ENCODE peak calls at places on chromosomes 3 and 15, in eight cellular contexts. One of them, this sample, is unnamed.
A peak's percentile ranks its signal among the peaks of the same experiment; 100 is the strongest.

GRCh38 chr15:93449798-93450197 is 360.8 kb upstream of the RGMA start:
- DNase-seq in fibroblast of lung: no peak
- DNase-seq in activated naive CD4-positive, alpha-beta T cell: no peak
- DNase-seq in stimulated activated CD8-positive, alpha-beta memory T cell treated with anti-CD3 and anti-CD28 coated beads, Interleukin-4, amount 100 ng/mL, for 1 hour: no peak
- DNase-seq in ovary: no peak
- DNase-seq in stimulated activated naive CD8-positive, alpha-beta T cell treated with anti-CD3 and anti-CD28 coated beads, Interleukin-15, amount 100 ng/mL, for 72 hours: no peak
- DNase-seq in foreskin fibroblast: no peak
- DNase-seq in HTR-8/SVneo: no peak
- DNase-seq in this sample: no peak

GRCh38 chr15:77031376-77032050 is 36.6 kb downstream of the PSTPIP1 start:
- DNase-seq in fibroblast of lung: no peak
- DNase-seq in activated naive CD4-positive, alpha-beta T cell: no peak
- DNase-seq in stimulated activated CD8-positive, alpha-beta memory T cell treated with anti-CD3 and anti-CD28 coated beads, Interleukin-4, amount 100 ng/mL, for 1 hour: no peak
- DNase-seq in ovary: no peak
- DNase-seq in stimulated activated naive CD8-positive, alpha-beta T cell treated with anti-CD3 and anti-CD28 coated beads, Interleukin-15, amount 100 ng/mL, for 72 hours: peak; percentile 34
- DNase-seq in foreskin fibroblast: no peak
- DNase-seq in HTR-8/SVneo: no peak
- DNase-seq in this sample: no peak

GRCh38 chr3:98962951-98963350 is 61.5 kb upstream of the DCBLD2 start:
- DNase-seq in fibroblast of lung: peak; percentile 70
- DNase-seq in activated naive CD4-positive, alpha-beta T cell: no peak
- DNase-seq in stimulated activated CD8-positive, alpha-beta memory T cell treated with anti-CD3 and anti-CD28 coated beads, Interleukin-4, amount 100 ng/mL, for 1 hour: no peak
- DNase-seq in ovary: no peak
- DNase-seq in stimulated activated naive CD8-positive, alpha-beta T cell treated with anti-CD3 and anti-CD28 coated beads, Interleukin-15, amount 100 ng/mL, for 72 hours: no peak
- DNase-seq in foreskin fibroblast: peak; percentile 72
- DNase-seq in HTR-8/SVneo: no peak
- DNase-seq in this sample: no peak

GRCh38 chr3:16516695-16517481 is 3.4 kb upstream of the RFTN1 start:
- DNase-seq in fibroblast of lung: peak; percentile 76
- DNase-seq in activated naive CD4-positive, alpha-beta T cell: no peak
- DNase-seq in stimulated activated CD8-positive, alpha-beta memory T cell treated with anti-CD3 and anti-CD28 coated beads, Interleukin-4, amount 100 ng/mL, for 1 hour: no peak
- DNase-seq in ovary: peak; percentile 51
- DNase-seq in stimulated activated naive CD8-positive, alpha-beta T cell treated with anti-CD3 and anti-CD28 coated beads, Interleukin-15, amount 100 ng/mL, for 72 hours: peak; percentile 64
- DNase-seq in foreskin fibroblast: peak; percentile 85
- DNase-seq in HTR-8/SVneo: peak; percentile 64
- DNase-seq in this sample: no peak

GRCh38 chr3:197792019-197792647 is 1.1 kb downstream of the LRCH3 start:
- DNase-seq in fibroblast of lung: peak; percentile 32
- DNase-seq in activated naive CD4-positive, alpha-beta T cell: no peak
- DNase-seq in stimulated activated CD8-positive, alpha-beta memory T cell treated with anti-CD3 and anti-CD28 coated beads, Interleukin-4, amount 100 ng/mL, for 1 hour: no peak
- DNase-seq in ovary: no peak
- DNase-seq in stimulated activated naive CD8-positive, alpha-beta T cell treated with anti-CD3 and anti-CD28 coated beads, Interleukin-15, amount 100 ng/mL, for 72 hours: peak; percentile 51
- DNase-seq in foreskin fibroblast: peak; percentile 34
- DNase-seq in HTR-8/SVneo: no peak
- DNase-seq in this sample: no peak

GRCh38 chr15:69160976-69161877 is 792 bp downstream of the GLCE start:
- DNase-seq in fibroblast of lung: peak; percentile 28
- DNase-seq in activated naive CD4-positive, alpha-beta T cell: no peak
- DNase-seq in stimulated activated CD8-positive, alpha-beta memory T cell treated with anti-CD3 and anti-CD28 coated beads, Interleukin-4, amount 100 ng/mL, for 1 hour: no peak
- DNase-seq in ovary: peak; percentile 31
- DNase-seq in stimulated activated naive CD8-positive, alpha-beta T cell treated with anti-CD3 and anti-CD28 coated beads, Interleukin-15, amount 100 ng/mL, for 72 hours: peak; percentile 27
- DNase-seq in foreskin fibroblast: peak; percentile 67
- DNase-seq in HTR-8/SVneo: peak; percentile 38
- DNase-seq in this sample: no peak

GRCh38 chr15:51726302-51727073 is 11.0 kb downstream of the LYSMD2 start:
- DNase-seq in fibroblast of lung: peak; percentile 87
- DNase-seq in activated naive CD4-positive, alpha-beta T cell: peak; percentile 12
- DNase-seq in stimulated activated CD8-positive, alpha-beta memory T cell treated with anti-CD3 and anti-CD28 coated beads, Interleukin-4, amount 100 ng/mL, for 1 hour: no peak
- DNase-seq in ovary: peak; percentile 67
- DNase-seq in stimulated activated naive CD8-positive, alpha-beta T cell treated with anti-CD3 and anti-CD28 coated beads, Interleukin-15, amount 100 ng/mL, for 72 hours: peak; percentile 30
- DNase-seq in foreskin fibroblast: peak; percentile 93
- DNase-seq in HTR-8/SVneo: peak; percentile 82
- DNase-seq in this sample: peak; percentile 35

GRCh38 chr3:141401584-141402475 is 33.5 kb downstream of the ZBTB38 start:
- DNase-seq in fibroblast of lung: peak; percentile 43
- DNase-seq in activated naive CD4-positive, alpha-beta T cell: peak; percentile 53
- DNase-seq in stimulated activated CD8-positive, alpha-beta memory T cell treated with anti-CD3 and anti-CD28 coated beads, Interleukin-4, amount 100 ng/mL, for 1 hour: peak; percentile 10
- DNase-seq in ovary: peak; percentile 44
- DNase-seq in stimulated activated naive CD8-positive, alpha-beta T cell treated with anti-CD3 and anti-CD28 coated beads, Interleukin-15, amount 100 ng/mL, for 72 hours: peak; percentile 62
- DNase-seq in foreskin fibroblast: peak; percentile 68
- DNase-seq in HTR-8/SVneo: peak; percentile 48
- DNase-seq in this sample: no peak

GRCh38 chr3:141261472-141262171 is 30.0 kb downstream of the PXYLP1 start:
- DNase-seq in fibroblast of lung: no peak
- DNase-seq in activated naive CD4-positive, alpha-beta T cell: no peak
- DNase-seq in stimulated activated CD8-positive, alpha-beta memory T cell treated with anti-CD3 and anti-CD28 coated beads, Interleukin-4, amount 100 ng/mL, for 1 hour: no peak
- DNase-seq in ovary: no peak
- DNase-seq in stimulated activated naive CD8-positive, alpha-beta T cell treated with anti-CD3 and anti-CD28 coated beads, Interleukin-15, amount 100 ng/mL, for 72 hours: no peak
- DNase-seq in foreskin fibroblast: no peak
- DNase-seq in HTR-8/SVneo: no peak
- DNase-seq in this sample: no peak

GRCh38 chr3:33174711-33175409 is 43.8 kb downstream of the SUSD5 start:
- DNase-seq in fibroblast of lung: no peak
- DNase-seq in activated naive CD4-positive, alpha-beta T cell: no peak
- DNase-seq in stimulated activated CD8-positive, alpha-beta memory T cell treated with anti-CD3 and anti-CD28 coated beads, Interleukin-4, amount 100 ng/mL, for 1 hour: no peak
- DNase-seq in ovary: no peak
- DNase-seq in stimulated activated naive CD8-positive, alpha-beta T cell treated with anti-CD3 and anti-CD28 coated beads, Interleukin-15, amount 100 ng/mL, for 72 hours: no peak
- DNase-seq in foreskin fibroblast: no peak
- DNase-seq in HTR-8/SVneo: no peak
- DNase-seq in this sample: no peak

GRCh38 chr3:169026543-169027181 is 636.9 kb downstream of the MECOM start:
- DNase-seq in fibroblast of lung: peak; percentile 97
- DNase-seq in activated naive CD4-positive, alpha-beta T cell: no peak
- DNase-seq in stimulated activated CD8-positive, alpha-beta memory T cell treated with anti-CD3 and anti-CD28 coated beads, Interleukin-4, amount 100 ng/mL, for 1 hour: no peak
- DNase-seq in ovary: no peak
- DNase-seq in stimulated activated naive CD8-positive, alpha-beta T cell treated with anti-CD3 and anti-CD28 coated beads, Interleukin-15, amount 100 ng/mL, for 72 hours: no peak
- DNase-seq in foreskin fibroblast: peak; percentile 95
- DNase-seq in HTR-8/SVneo: peak; percentile 43
- DNase-seq in this sample: peak; percentile 91

GRCh38 chr15:36858423-36858822 is 241.9 kb downstream of the MEIS2 start:
- DNase-seq in fibroblast of lung: no peak
- DNase-seq in activated naive CD4-positive, alpha-beta T cell: no peak
- DNase-seq in stimulated activated CD8-positive, alpha-beta memory T cell treated with anti-CD3 and anti-CD28 coated beads, Interleukin-4, amount 100 ng/mL, for 1 hour: no peak
- DNase-seq in ovary: no peak
- DNase-seq in stimulated activated naive CD8-positive, alpha-beta T cell treated with anti-CD3 and anti-CD28 coated beads, Interleukin-15, amount 100 ng/mL, for 72 hours: no peak
- DNase-seq in foreskin fibroblast: no peak
- DNase-seq in HTR-8/SVneo: no peak
- DNase-seq in this sample: no peak

GRCh38 chr3:194364652-194365434 is 4.7 kb downstream of the LRRC15 start:
- DNase-seq in fibroblast of lung: peak; percentile 87
- DNase-seq in activated naive CD4-positive, alpha-beta T cell: no peak
- DNase-seq in stimulated activated CD8-positive, alpha-beta memory T cell treated with anti-CD3 and anti-CD28 coated beads, Interleukin-4, amount 100 ng/mL, for 1 hour: no peak
- DNase-seq in ovary: no peak
- DNase-seq in stimulated activated naive CD8-positive, alpha-beta T cell treated with anti-CD3 and anti-CD28 coated beads, Interleukin-15, amount 100 ng/mL, for 72 hours: no peak
- DNase-seq in foreskin fibroblast: peak; percentile 68
- DNase-seq in HTR-8/SVneo: peak; percentile 62
- DNase-seq in this sample: peak; percentile 61

GRCh38 chr3:25897019-25897418 is 107.1 kb downstream of the OXSM start:
- DNase-seq in fibroblast of lung: no peak
- DNase-seq in activated naive CD4-positive, alpha-beta T cell: no peak
- DNase-seq in stimulated activated CD8-positive, alpha-beta memory T cell treated with anti-CD3 and anti-CD28 coated beads, Interleukin-4, amount 100 ng/mL, for 1 hour: no peak
- DNase-seq in ovary: no peak
- DNase-seq in stimulated activated naive CD8-positive, alpha-beta T cell treated with anti-CD3 and anti-CD28 coated beads, Interleukin-15, amount 100 ng/mL, for 72 hours: no peak
- DNase-seq in foreskin fibroblast: no peak
- DNase-seq in HTR-8/SVneo: peak; percentile 13
- DNase-seq in this sample: no peak

GRCh38 chr15:91408476-91409076 is 308.5 kb downstream of the SV2B start:
- DNase-seq in fibroblast of lung: peak; percentile 60
- DNase-seq in activated naive CD4-positive, alpha-beta T cell: no peak
- DNase-seq in stimulated activated CD8-positive, alpha-beta memory T cell treated with anti-CD3 and anti-CD28 coated beads, Interleukin-4, amount 100 ng/mL, for 1 hour: no peak
- DNase-seq in ovary: no peak
- DNase-seq in stimulated activated naive CD8-positive, alpha-beta T cell treated with anti-CD3 and anti-CD28 coated beads, Interleukin-15, amount 100 ng/mL, for 72 hours: no peak
- DNase-seq in foreskin fibroblast: no peak
- DNase-seq in HTR-8/SVneo: no peak
- DNase-seq in this sample: no peak

GRCh38 chr3:9994086-9994844 is 7.6 kb upstream of the EMC3 start:
- DNase-seq in fibroblast of lung: peak; percentile 46
- DNase-seq in activated naive CD4-positive, alpha-beta T cell: no peak
- DNase-seq in stimulated activated CD8-positive, alpha-beta memory T cell treated with anti-CD3 and anti-CD28 coated beads, Interleukin-4, amount 100 ng/mL, for 1 hour: no peak
- DNase-seq in ovary: no peak
- DNase-seq in stimulated activated naive CD8-positive, alpha-beta T cell treated with anti-CD3 and anti-CD28 coated beads, Interleukin-15, amount 100 ng/mL, for 72 hours: no peak
- DNase-seq in foreskin fibroblast: peak; percentile 76
- DNase-seq in HTR-8/SVneo: no peak
- DNase-seq in this sample: no peak

GRCh38 chr3:186492594-186492993 is 51.6 kb downstream of the CRYGS start:
- DNase-seq in fibroblast of lung: peak; percentile 21
- DNase-seq in activated naive CD4-positive, alpha-beta T cell: no peak
- DNase-seq in stimulated activated CD8-positive, alpha-beta memory T cell treated with anti-CD3 and anti-CD28 coated beads, Interleukin-4, amount 100 ng/mL, for 1 hour: no peak
- DNase-seq in ovary: no peak
- DNase-seq in stimulated activated naive CD8-positive, alpha-beta T cell treated with anti-CD3 and anti-CD28 coated beads, Interleukin-15, amount 100 ng/mL, for 72 hours: no peak
- DNase-seq in foreskin fibroblast: no peak
- DNase-seq in HTR-8/SVneo: no peak
- DNase-seq in this sample: no peak

GRCh38 chr3:111967651-111968274 is 11.1 kb upstream of the ABHD10 start:
- DNase-seq in fibroblast of lung: peak; percentile 76
- DNase-seq in activated naive CD4-positive, alpha-beta T cell: peak; percentile 69
- DNase-seq in stimulated activated CD8-positive, alpha-beta memory T cell treated with anti-CD3 and anti-CD28 coated beads, Interleukin-4, amount 100 ng/mL, for 1 hour: peak; percentile 64
- DNase-seq in ovary: peak; percentile 71
- DNase-seq in stimulated activated naive CD8-positive, alpha-beta T cell treated with anti-CD3 and anti-CD28 coated beads, Interleukin-15, amount 100 ng/mL, for 72 hours: peak; percentile 78
- DNase-seq in foreskin fibroblast: peak; percentile 91
- DNase-seq in HTR-8/SVneo: peak; percentile 38
- DNase-seq in this sample: peak; percentile 79

GRCh38 chr3:46187876-46188275 is 20.2 kb downstream of the CCR1 start:
- DNase-seq in fibroblast of lung: peak; percentile 52
- DNase-seq in activated naive CD4-positive, alpha-beta T cell: no peak
- DNase-seq in stimulated activated CD8-positive, alpha-beta memory T cell treated with anti-CD3 and anti-CD28 coated beads, Interleukin-4, amount 100 ng/mL, for 1 hour: no peak
- DNase-seq in ovary: no peak
- DNase-seq in stimulated activated naive CD8-positive, alpha-beta T cell treated with anti-CD3 and anti-CD28 coated beads, Interleukin-15, amount 100 ng/mL, for 72 hours: no peak
- DNase-seq in foreskin fibroblast: peak; percentile 73
- DNase-seq in HTR-8/SVneo: peak; percentile 21
- DNase-seq in this sample: no peak

GRCh38 chr3:187748050-187748481 is 2.8 kb upstream of the BCL6 start:
- DNase-seq in fibroblast of lung: peak; percentile 62
- DNase-seq in activated naive CD4-positive, alpha-beta T cell: peak; percentile 84
- DNase-seq in stimulated activated CD8-positive, alpha-beta memory T cell treated with anti-CD3 and anti-CD28 coated beads, Interleukin-4, amount 100 ng/mL, for 1 hour: no peak
- DNase-seq in ovary: peak; percentile 89
- DNase-seq in stimulated activated naive CD8-positive, alpha-beta T cell treated with anti-CD3 and anti-CD28 coated beads, Interleukin-15, amount 100 ng/mL, for 72 hours: peak; percentile 93
- DNase-seq in foreskin fibroblast: peak; percentile 93
- DNase-seq in HTR-8/SVneo: peak; percentile 73
- DNase-seq in this sample: no peak

GRCh38 chr3:195582947-195583346 is 793 bp downstream of the APOD start:
- DNase-seq in fibroblast of lung: no peak
- DNase-seq in activated naive CD4-positive, alpha-beta T cell: no peak
- DNase-seq in stimulated activated CD8-positive, alpha-beta memory T cell treated with anti-CD3 and anti-CD28 coated beads, Interleukin-4, amount 100 ng/mL, for 1 hour: no peak
- DNase-seq in ovary: no peak
- DNase-seq in stimulated activated naive CD8-positive, alpha-beta T cell treated with anti-CD3 and anti-CD28 coated beads, Interleukin-15, amount 100 ng/mL, for 72 hours: no peak
- DNase-seq in foreskin fibroblast: no peak
- DNase-seq in HTR-8/SVneo: no peak
- DNase-seq in this sample: no peak

GRCh38 chr15:42131826-42132806 is 24.3 kb downstream of the PLA2G4F start:
- DNase-seq in fibroblast of lung: no peak
- DNase-seq in activated naive CD4-positive, alpha-beta T cell: no peak
- DNase-seq in stimulated activated CD8-positive, alpha-beta memory T cell treated with anti-CD3 and anti-CD28 coated beads, Interleukin-4, amount 100 ng/mL, for 1 hour: no peak
- DNase-seq in ovary: no peak
- DNase-seq in stimulated activated naive CD8-positive, alpha-beta T cell treated with anti-CD3 and anti-CD28 coated beads, Interleukin-15, amount 100 ng/mL, for 72 hours: no peak
- DNase-seq in foreskin fibroblast: no peak
- DNase-seq in HTR-8/SVneo: no peak
- DNase-seq in this sample: no peak

GRCh38 chr15:39195988-39196486 is 384.8 kb upstream of the THBS1 start:
- DNase-seq in fibroblast of lung: peak; percentile 92
- DNase-seq in activated naive CD4-positive, alpha-beta T cell: no peak
- DNase-seq in stimulated activated CD8-positive, alpha-beta memory T cell treated with anti-CD3 and anti-CD28 coated beads, Interleukin-4, amount 100 ng/mL, for 1 hour: no peak
- DNase-seq in ovary: no peak
- DNase-seq in stimulated activated naive CD8-positive, alpha-beta T cell treated with anti-CD3 and anti-CD28 coated beads, Interleukin-15, amount 100 ng/mL, for 72 hours: no peak
- DNase-seq in foreskin fibroblast: peak; percentile 92
- DNase-seq in HTR-8/SVneo: peak; percentile 49
- DNase-seq in this sample: peak; percentile 45

GRCh38 chr15:66657062-66658020 is 44.7 kb upstream of the SMAD6 start:
- DNase-seq in fibroblast of lung: no peak
- DNase-seq in activated naive CD4-positive, alpha-beta T cell: no peak
- DNase-seq in stimulated activated CD8-positive, alpha-beta memory T cell treated with anti-CD3 and anti-CD28 coated beads, Interleukin-4, amount 100 ng/mL, for 1 hour: no peak
- DNase-seq in ovary: no peak
- DNase-seq in stimulated activated naive CD8-positive, alpha-beta T cell treated with anti-CD3 and anti-CD28 coated beads, Interleukin-15, amount 100 ng/mL, for 72 hours: no peak
- DNase-seq in foreskin fibroblast: peak; percentile 40
- DNase-seq in HTR-8/SVneo: peak; percentile 56
- DNase-seq in this sample: peak; percentile 3

GRCh38 chr15:65576669-65577068 is 34.3 kb downstream of the INTS14 start:
- DNase-seq in fibroblast of lung: peak; percentile 91
- DNase-seq in activated naive CD4-positive, alpha-beta T cell: no peak
- DNase-seq in stimulated activated CD8-positive, alpha-beta memory T cell treated with anti-CD3 and anti-CD28 coated beads, Interleukin-4, amount 100 ng/mL, for 1 hour: no peak
- DNase-seq in ovary: no peak
- DNase-seq in stimulated activated naive CD8-positive, alpha-beta T cell treated with anti-CD3 and anti-CD28 coated beads, Interleukin-15, amount 100 ng/mL, for 72 hours: no peak
- DNase-seq in foreskin fibroblast: peak; percentile 77
- DNase-seq in HTR-8/SVneo: peak; percentile 14
- DNase-seq in this sample: no peak